ENCODE peak calls at places on chromosomes 2 and 18, in eight cellular contexts. F is effector memory CD4-positive, alpha-beta T cell; M is WTC11; U is iris pigment epithelial cell; J is NCI-H1092; G is stimulated activated naive B cell treated with anti-CD40 and anti-IgM and Interleukin-4, amounts not matched to agents 10 μg/mL and 1 μg/mL and 100 μg/mL, for 72 hours; R is NAMALWA; P is gastrocnemius medialis. Y is an unnamed sample.

GRCh38 chr2:112942654-112943002 is 31.7 kb downstream of the IL37 start:
- DNase-seq in P (no peak), J (no peak), R (no peak), M (no peak), U (no peak), G (no peak), F (no peak), Y (no peak)

GRCh38 chr2:179655627-179656026 is 205.8 kb downstream of the ZNF385B start:
- DNase-seq in R (no peak), J (no peak), G (no peak), P (no peak), U (peak; percentile 47), F (no peak), M (no peak), Y (no peak)

GRCh38 chr2:179428659-179429058 is 164.0 kb upstream of the SESTD1 start:
- DNase-seq in F (no peak), J (no peak), P (no peak), M (peak; percentile 16), G (no peak), U (peak; percentile 7), R (no peak), Y (no peak)

GRCh38 chr2:134401789-134402188 is 147.9 kb downstream of the MGAT5 start:
- DNase-seq in J (no peak), M (no peak), P (no peak), G (no peak), R (no peak), F (no peak), U (no peak), Y (no peak)

GRCh38 chr2:152718909-152719645 is 657 bp downstream of the ARL6IP6 start:
- DNase-seq in M (peak; percentile 53), U (peak; percentile 29), G (no peak), P (no peak), F (no peak), J (peak; percentile 19), R (peak; percentile 90), Y (peak; percentile 17)

GRCh38 chr18:8667846-8668245 is 37.5 kb upstream of the MTCL1 start:
- DNase-seq in M (no peak), U (peak; percentile 81), J (no peak), R (no peak), G (no peak), F (no peak), P (no peak), Y (no peak)

GRCh38 chr2:217142649-217143266 is 282.9 kb upstream of the TNP1 start:
- DNase-seq in J (no peak), F (no peak), P (no peak), M (peak; percentile 69), G (no peak), R (peak; percentile 48), U (peak; percentile 38), Y (peak; percentile 82)

GRCh38 chr2:131036696-131037397 is 56.4 kb downstream of the FAM168B start:
- DNase-seq in G (no peak), R (no peak), F (no peak), U (no peak), M (no peak), J (no peak), P (no peak), Y (no peak)

GRCh38 chr2:100939445-100939844 is 62.6 kb upstream of the RPL31 start:
- DNase-seq in F (no peak), M (no peak), G (no peak), P (no peak), R (no peak), J (no peak), U (no peak), Y (no peak)

GRCh38 chr2:181586569-181587076 is 70.3 kb downstream of the CERKL start:
- DNase-seq in R (peak; percentile 74), M (no peak), G (no peak), F (no peak), J (peak; percentile 63), P (no peak), U (no peak), Y (no peak)

GRCh38 chr2:207897541-207898353 is 127.6 kb downstream of the PLEKHM3 start:
- DNase-seq in R (no peak), G (no peak), P (no peak), J (no peak), U (no peak), M (no peak), F (no peak), Y (no peak)

GRCh38 chr2:239608723-239609122 is 207.9 kb upstream of the HDAC4 start:
- DNase-seq in J (no peak), G (no peak), F (no peak), M (no peak), P (no peak), R (no peak), U (no peak), Y (no peak)

GRCh38 chr2:28403388-28403956 is 10.8 kb downstream of the FOSL2 start:
- DNase-seq in G (no peak), J (no peak), U (no peak), P (no peak), R (peak; percentile 28), M (no peak), F (no peak), Y (no peak)

GRCh38 chr18:46711444-46711863 is 45.4 kb downstream of the ST8SIA5 start:
- DNase-seq in U (no peak), M (no peak), R (peak; percentile 80), F (no peak), P (peak; percentile 19), J (no peak), G (no peak), Y (no peak)

GRCh38 chr2:54440050-54440449 is 16.1 kb upstream of the SPTBN1 start:
- DNase-seq in J (no peak), F (no peak), P (no peak), M (no peak), U (no peak), G (no peak), R (no peak), Y (no peak)

GRCh38 chr2:9388950-9389911 is 34.1 kb downstream of the ITGB1BP1 start:
- DNase-seq in P (no peak), U (no peak), M (no peak), F (no peak), J (no peak), G (no peak), R (no peak), Y (no peak)

GRCh38 chr2:222669353-222669752 is 2.1 kb upstream of the MOGAT1 start:
- DNase-seq in P (no peak), J (no peak), U (no peak), F (no peak), G (no peak), R (no peak), M (no peak), Y (no peak)

GRCh38 chr18:77397617-77398016 is 148.0 kb downstream of the GALR1 start:
- DNase-seq in R (no peak), F (no peak), J (no peak), P (no peak), G (no peak), M (no peak), U (no peak), Y (no peak)

GRCh38 chr2:216004408-216005283 is 8.7 kb downstream of the MREG start:
- DNase-seq in U (no peak), M (no peak), R (no peak), G (peak; percentile 69), J (no peak), F (no peak), P (no peak), Y (no peak)

GRCh38 chr2:192159764-192160163 is 35.0 kb downstream of the TMEFF2 start:
- DNase-seq in M (no peak), G (no peak), J (no peak), F (no peak), P (no peak), U (no peak), R (no peak), Y (no peak)

GRCh38 chr2:204180671-204181070 is 244.1 kb downstream of the ICOS start:
- DNase-seq in U (no peak), P (no peak), M (no peak), R (no peak), F (no peak), G (no peak), J (peak; percentile 10), Y (no peak)

GRCh38 chr18:56127322-56128099 is 510.9 kb downstream of the TXNL1 start:
- DNase-seq in P (no peak), J (no peak), G (no peak), U (no peak), F (no peak), R (no peak), M (no peak), Y (no peak)

GRCh38 chr18:36757081-36757480 is 71.7 kb downstream of the TPGS2 start:
- DNase-seq in P (no peak), M (no peak), R (peak; percentile 45), F (no peak), U (peak; percentile 59), J (peak; percentile 39), G (no peak), Y (no peak)

GRCh38 chr2:155485141-155485842 is 786.8 kb downstream of the KCNJ3 start:
- DNase-seq in M (no peak), F (no peak), G (no peak), P (no peak), R (no peak), J (no peak), U (no peak), Y (no peak)

GRCh38 chr2:96526615-96527014 is 9.9 kb upstream of the ARID5A start:
- DNase-seq in U (no peak), J (no peak), M (no peak), F (no peak), G (no peak), R (no peak), P (no peak), Y (no peak)